ENCODE peak calls at places on chromosomes 2 and 18, in five cellular contexts. J is T1000, X is mesendoderm, B is Ammon's horn, T is RCC 7860. M is an unnamed sample.

GRCh38 chr2:37856101-37856751 is 68.9 kb upstream of the RMDN2 start:
- DNase-seq in J (no peak), X (no peak), T (no peak), B (no peak), M (no peak)

GRCh38 chr2:168375195-168375798 is 80.8 kb upstream of the CERS6 start:
- DNase-seq in B (no peak), X (no peak), J (no peak), T (no peak), M (peak; percentile 23)

GRCh38 chr2:219571311-219572236 is at the start of gene OBSL1:
- DNase-seq in B (peak; percentile 67), T (peak; percentile 43), J (peak; percentile 19), X (peak; percentile 97), M (peak; percentile 49)

GRCh38 chr18:13222371-13223281 is 4.1 kb downstream of the LDLRAD4 start:
- DNase-seq in J (no peak), X (no peak), B (peak; percentile 67), T (no peak), M (no peak)

GRCh38 chr2:29361255-29361654 is 246.0 kb downstream of the CLIP4 start:
- DNase-seq in J (no peak), X (no peak), B (peak; percentile 11), T (no peak), M (no peak)

GRCh38 chr18:79494936-79495335 is 99.2 kb downstream of the NFATC1 start:
- DNase-seq in X (no peak), T (no peak), B (no peak), J (no peak), M (no peak)

GRCh38 chr2:232338759-232339106 is 39.8 kb upstream of the ALPP start:
- DNase-seq in J (no peak), X (no peak), B (no peak), T (no peak), M (no peak)

GRCh38 chr18:68177807-68178702 is 536.9 kb downstream of the TMX3 start:
- DNase-seq in B (no peak), T (peak; percentile 37), J (peak; percentile 42), X (no peak), M (no peak)

GRCh38 chr2:28951910-28952805 is 28.9 kb upstream of the TOGARAM2 start:
- DNase-seq in T (no peak), X (no peak), J (no peak), B (no peak), M (no peak)

GRCh38 chr18:54961868-54962267 is 2.6 kb upstream of the CCDC68 start:
- DNase-seq in J (no peak), X (no peak), T (no peak), B (no peak), M (no peak)

GRCh38 chr2:227653419-227653818 is 13.2 kb upstream of the SCYGR5 start:
- DNase-seq in J (no peak), B (no peak), T (no peak), X (no peak), M (no peak)

GRCh38 chr2:55302241-55302640 is 33.2 kb upstream of the MTIF2 start:
- DNase-seq in X (no peak), J (no peak), T (no peak), B (no peak), M (no peak)

GRCh38 chr2:104425850-104426581 is 427.9 kb upstream of the POU3F3 start:
- DNase-seq in J (no peak), B (no peak), X (no peak), T (no peak), M (no peak)

GRCh38 chr2:216071452-216071851 is 10.2 kb downstream of the PECR start:
- DNase-seq in J (no peak), B (no peak), X (no peak), T (no peak), M (no peak)

GRCh38 chr2:68734688-68735525 is at the start of gene ARHGAP25:
- DNase-seq in X (no peak), B (peak; percentile 63), T (no peak), J (no peak), M (no peak)

GRCh38 chr2:237879058-237879430 is 19.6 kb downstream of the RAMP1 start:
- DNase-seq in B (no peak), J (no peak), X (no peak), T (no peak), M (no peak)

GRCh38 chr2:128402921-128403670 is 84.4 kb upstream of the HS6ST1 start:
- DNase-seq in T (no peak), J (no peak), X (no peak), B (no peak), M (no peak)

GRCh38 chr2:129055829-129056228 is 737.2 kb upstream of the HS6ST1 start:
- DNase-seq in B (no peak), T (no peak), X (no peak), J (no peak), M (no peak)